ENCODE peak calls at places on chromosomes 6 and 20, in four cellular contexts. E, T, Z and L are unnamed samples.

GRCh38 chr20:3374296-3374695 is 33.2 kb downstream of the DNAAF9 start:
- DNase-seq in T (no peak), E (no peak), Z (no peak), L (no peak)

GRCh38 chr6:22147983-22148797 is 148.6 kb downstream of the PRL start:
- DNase-seq in T (peak), E (no peak), Z (no peak), L (peak)

GRCh38 chr6:10733863-10734262 is 11.0 kb downstream of the TMEM14C start:
- DNase-seq in Z (no peak), E (no peak), T (no peak), L (no peak)

GRCh38 chr6:109318328-109318876 is 63.9 kb downstream of the CD164 start:
- DNase-seq in T (no peak), Z (no peak), E (no peak), L (peak)

GRCh38 chr6:56714273-56714672 is 71.6 kb upstream of the DST start:
- DNase-seq in T (no peak), E (no peak), Z (no peak), L (no peak)

GRCh38 chr6:116971959-116972358 is 94.9 kb downstream of the RFX6 start:
- DNase-seq in Z (peak), T (peak), E (no peak), L (peak)

GRCh38 chr6:56730663-56731529 is 88.2 kb upstream of the DST start:
- DNase-seq in T (no peak), Z (no peak), E (no peak), L (no peak)

GRCh38 chr20:688809-689208 is 13.2 kb upstream of the SCRT2 start:
- DNase-seq in T (no peak), E (no peak), Z (peak), L (peak)

GRCh38 chr20:60395993-60396392 is 437.8 kb downstream of the CDH26 start:
- DNase-seq in T (no peak), Z (no peak), E (no peak), L (no peak)

GRCh38 chr6:47752801-47753200 is 29.0 kb upstream of the OPN5 start:
- DNase-seq in T (no peak), Z (no peak), E (no peak), L (peak)

GRCh38 chr6:158161566-158162254 is 6.4 kb downstream of the SERAC1 start:
- DNase-seq in T (no peak), Z (no peak), E (no peak), L (no peak)

GRCh38 chr6:32840604-32841246 is 2.2 kb upstream of the TAP2 start:
- DNase-seq in E (no peak), Z (no peak), T (no peak), L (no peak)

GRCh38 chr6:39228111-39228971 is 934 bp downstream of the KCNK5 start:
- DNase-seq in T (no peak), Z (no peak), E (no peak), L (no peak)

DNA sequence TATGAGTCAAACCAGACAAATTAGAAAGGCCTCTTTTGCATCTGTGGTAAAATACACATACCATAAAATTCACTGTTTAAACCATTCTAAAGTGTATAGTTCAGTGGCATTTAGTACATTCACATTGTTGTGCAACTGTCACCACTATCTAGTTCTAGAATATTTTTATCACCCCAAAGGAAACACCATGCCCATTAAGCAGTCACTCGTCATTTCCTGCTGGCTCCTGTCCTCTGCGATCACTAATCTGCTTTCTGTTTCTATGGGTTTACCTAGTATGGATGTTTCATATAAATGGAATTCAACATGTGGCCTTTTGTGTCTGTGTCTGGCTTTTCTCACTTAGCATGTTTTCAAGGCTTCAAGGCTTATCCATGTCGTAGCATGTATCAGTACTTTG is 269.2 kb downstream of the PHF3 start:
- DNase-seq in Z (no peak), E (no peak), T (no peak), L (no peak)
- TF ChIP-seq ESRRA in Z (no peak), E (no peak), T (no peak), L (no peak)

GRCh38 chr20:61951695-61952533 is 113.8 kb downstream of the TAF4 start:
- DNase-seq in Z (peak), T (no peak), E (no peak), L (no peak)
- TF ChIP-seq RFX5 in Z (no peak), T (no peak), E (no peak), L (no peak)

DNA sequence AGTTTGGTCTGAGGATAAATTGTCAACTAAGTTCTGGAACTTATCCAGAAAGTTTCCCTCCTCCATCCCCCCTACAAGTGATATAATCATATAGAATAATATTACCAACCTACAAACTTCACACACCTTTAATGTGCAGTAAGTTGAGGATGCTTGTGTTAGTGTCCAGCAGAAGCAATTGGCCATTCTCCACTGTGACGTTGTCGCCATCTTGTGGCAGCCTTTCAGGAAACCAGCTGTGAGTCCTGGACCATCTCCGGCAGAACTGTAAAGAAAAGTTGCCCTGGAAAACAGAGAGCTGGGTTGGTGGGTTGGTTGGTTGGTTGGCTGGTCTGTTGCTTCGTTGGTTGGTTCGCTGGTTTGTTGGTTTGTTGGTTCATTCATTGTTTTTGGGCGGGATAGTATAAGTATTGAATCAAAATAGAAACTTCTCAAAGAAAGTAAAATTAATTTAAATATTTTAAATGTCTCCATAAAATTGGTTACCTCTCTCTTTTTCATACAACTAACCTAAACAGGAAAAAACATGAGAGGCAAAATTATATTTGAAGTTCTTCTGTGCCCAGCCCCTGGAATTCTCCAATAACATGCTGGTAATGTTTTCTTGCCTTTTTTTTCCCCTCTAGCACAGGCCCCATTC is 127.5 kb downstream of the PKHD1 start:
- DNase-seq in Z (peak), T (peak), E (peak), L (peak)
- TF ChIP-seq ESRRA in Z (no peak), T (no peak), E (no peak), L (no peak)

DNA sequence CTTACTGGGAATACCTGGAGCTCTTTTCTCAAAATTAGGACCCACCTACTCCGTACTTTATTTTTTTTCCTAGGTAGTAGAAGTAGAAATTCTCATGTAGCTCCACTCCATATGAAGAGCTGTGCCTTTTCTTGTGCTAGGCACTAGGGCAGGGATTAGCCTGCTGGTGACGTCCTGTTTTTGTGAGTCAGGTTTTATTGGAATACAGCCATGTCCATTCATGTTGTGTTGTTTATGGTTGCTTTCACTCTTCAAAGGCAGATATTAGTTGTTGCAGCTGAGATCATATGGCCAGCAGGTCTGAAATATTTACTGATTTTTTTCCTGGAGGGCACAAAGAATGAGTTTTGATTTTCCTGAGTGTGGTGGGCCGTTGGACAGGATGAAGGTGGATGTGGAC is 20.5 kb downstream of the XRN2 start:
- DNase-seq in Z (peak), E (no peak), T (peak), L (no peak)
- TF ChIP-seq RFX5 in Z (no peak), E (no peak), T (no peak), L (no peak)

GRCh38 chr20:45479822-45480221 is 10.3 kb downstream of the WFDC2 start:
- DNase-seq in E (no peak), T (no peak), Z (no peak), L (no peak)
- TF ChIP-seq ESRRA in E (no peak), T (no peak), Z (no peak), L (no peak)